ENCODE peak calls at places on chromosomes 5 and 9, in nine cellular contexts. One of them, this sample, is unnamed.

GRCh38 chr5:25850581-25850980 is 1187.8 kb downstream of the CDH9 start:
- DNase-seq in RWPE2: no peak
- DNase-seq in lower leg skin: no peak
- DNase-seq in tibial nerve: no peak
- DNase-seq in OCI-LY7: no peak
- DNase-seq in tibial artery: no peak
- DNase-seq in HCT116: no peak
- DNase-seq in left lung: no peak
- DNase-seq in Peyer's patch: no peak
- DNase-seq in this sample: no peak

GRCh38 chr5:172145870-172146747 is 41.9 kb downstream of the STK10 start:
- DNase-seq in OCI-LY7: no peak
- DNase-seq in tibial nerve: no peak
- DNase-seq in HCT116: no peak
- DNase-seq in RWPE2: peak
- DNase-seq in tibial artery: no peak
- DNase-seq in Peyer's patch: no peak
- DNase-seq in lower leg skin: no peak
- DNase-seq in left lung: peak
- DNase-seq in this sample: no peak

GRCh38 chr9:95143591-95144561 is 173.6 kb downstream of the FANCC start:
- DNase-seq in HCT116: no peak
- DNase-seq in Peyer's patch: peak
- DNase-seq in tibial nerve: peak
- DNase-seq in lower leg skin: peak
- DNase-seq in OCI-LY7: no peak
- DNase-seq in tibial artery: peak
- DNase-seq in left lung: peak
- DNase-seq in RWPE2: no peak
- DNase-seq in this sample: no peak

GRCh38 chr9:2216591-2216990 is 201.4 kb downstream of the SMARCA2 start:
- DNase-seq in tibial nerve: no peak
- DNase-seq in RWPE2: no peak
- DNase-seq in left lung: no peak
- DNase-seq in lower leg skin: no peak
- DNase-seq in OCI-LY7: no peak
- DNase-seq in Peyer's patch: no peak
- DNase-seq in HCT116: no peak
- DNase-seq in tibial artery: no peak
- DNase-seq in this sample: peak

GRCh38 chr9:82456621-82457020 is 468.0 kb downstream of the SPATA31D1 start:
- DNase-seq in left lung: no peak
- DNase-seq in HCT116: no peak
- DNase-seq in tibial artery: no peak
- DNase-seq in lower leg skin: no peak
- DNase-seq in OCI-LY7: no peak
- DNase-seq in RWPE2: no peak
- DNase-seq in tibial nerve: no peak
- DNase-seq in Peyer's patch: no peak
- DNase-seq in this sample: no peak

GRCh38 chr9:22241024-22241423 is 205.6 kb upstream of the DMRTA1 start:
- DNase-seq in tibial nerve: no peak
- DNase-seq in tibial artery: no peak
- DNase-seq in OCI-LY7: no peak
- DNase-seq in lower leg skin: no peak
- DNase-seq in Peyer's patch: no peak
- DNase-seq in HCT116: no peak
- DNase-seq in RWPE2: no peak
- DNase-seq in left lung: no peak
- DNase-seq in this sample: no peak

GRCh38 chr9:69444021-69444420 is 119.0 kb downstream of the ENTREP1 start:
- DNase-seq in Peyer's patch: no peak
- DNase-seq in left lung: no peak
- DNase-seq in OCI-LY7: no peak
- DNase-seq in RWPE2: no peak
- DNase-seq in tibial artery: no peak
- DNase-seq in HCT116: no peak
- DNase-seq in lower leg skin: no peak
- DNase-seq in tibial nerve: no peak
- DNase-seq in this sample: peak

GRCh38 chr9:38090170-38090569 is 21.1 kb upstream of the SHB start:
- DNase-seq in tibial nerve: no peak
- DNase-seq in tibial artery: no peak
- DNase-seq in lower leg skin: no peak
- DNase-seq in OCI-LY7: no peak
- DNase-seq in RWPE2: no peak
- DNase-seq in Peyer's patch: no peak
- DNase-seq in HCT116: no peak
- DNase-seq in left lung: no peak
- DNase-seq in this sample: no peak

GRCh38 chr5:15821506-15821905 is 321.5 kb downstream of the FBXL7 start:
- DNase-seq in RWPE2: no peak
- DNase-seq in OCI-LY7: no peak
- DNase-seq in HCT116: no peak
- DNase-seq in left lung: no peak
- DNase-seq in Peyer's patch: no peak
- DNase-seq in lower leg skin: no peak
- DNase-seq in tibial artery: no peak
- DNase-seq in tibial nerve: no peak
- DNase-seq in this sample: peak

GRCh38 chr9:86846679-86847078 is 100.6 kb downstream of the GAS1 start:
- DNase-seq in tibial nerve: no peak
- DNase-seq in Peyer's patch: no peak
- DNase-seq in HCT116: no peak
- DNase-seq in left lung: no peak
- DNase-seq in lower leg skin: no peak
- DNase-seq in RWPE2: no peak
- DNase-seq in OCI-LY7: no peak
- DNase-seq in tibial artery: no peak
- DNase-seq in this sample: no peak

GRCh38 chr9:127194881-127195713 is 69.5 kb upstream of the GARNL3 start:
- DNase-seq in left lung: no peak
- DNase-seq in OCI-LY7: no peak
- DNase-seq in HCT116: peak
- DNase-seq in tibial artery: no peak
- DNase-seq in RWPE2: no peak
- DNase-seq in tibial nerve: no peak
- DNase-seq in Peyer's patch: no peak
- DNase-seq in lower leg skin: no peak
- DNase-seq in this sample: no peak

DNA sequence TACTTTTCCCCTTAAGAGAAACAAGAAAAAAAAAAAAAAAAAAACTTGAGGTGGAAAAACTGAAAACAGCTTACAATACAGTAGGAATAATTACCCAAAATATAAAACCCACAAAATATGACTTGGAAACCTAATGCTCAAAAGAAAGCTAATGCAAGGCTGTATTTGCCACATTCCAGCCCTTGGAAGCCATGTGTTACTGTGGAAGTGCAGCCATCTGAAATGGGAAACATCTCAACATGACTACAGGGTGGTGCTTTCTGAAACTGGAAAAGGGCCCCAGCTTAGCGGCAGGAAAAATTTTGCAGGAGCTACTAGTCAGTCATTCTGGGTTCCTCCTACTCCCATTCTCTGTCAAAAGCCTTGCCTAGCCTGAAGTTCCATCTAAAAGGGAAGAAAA is 20.4 kb downstream of the CDK5RAP2 start:
- DNase-seq in lower leg skin: no peak
- DNase-seq in tibial artery: no peak
- DNase-seq in OCI-LY7: no peak
- DNase-seq in tibial nerve: no peak
- DNase-seq in left lung: no peak
- DNase-seq in RWPE2: no peak
- DNase-seq in Peyer's patch: no peak
- DNase-seq in HCT116: no peak
- DNase-seq in this sample: no peak
- H3K4me3 ChIP-seq in lower leg skin: no peak
- H3K4me3 ChIP-seq in tibial artery: no peak
- H3K4me3 ChIP-seq in OCI-LY7: no peak
- H3K4me3 ChIP-seq in tibial nerve: no peak
- H3K4me3 ChIP-seq in left lung: no peak
- H3K4me3 ChIP-seq in RWPE2: no peak
- H3K4me3 ChIP-seq in Peyer's patch: no peak
- H3K4me3 ChIP-seq in HCT116: no peak
- H3K4me3 ChIP-seq in this sample: no peak

DNA sequence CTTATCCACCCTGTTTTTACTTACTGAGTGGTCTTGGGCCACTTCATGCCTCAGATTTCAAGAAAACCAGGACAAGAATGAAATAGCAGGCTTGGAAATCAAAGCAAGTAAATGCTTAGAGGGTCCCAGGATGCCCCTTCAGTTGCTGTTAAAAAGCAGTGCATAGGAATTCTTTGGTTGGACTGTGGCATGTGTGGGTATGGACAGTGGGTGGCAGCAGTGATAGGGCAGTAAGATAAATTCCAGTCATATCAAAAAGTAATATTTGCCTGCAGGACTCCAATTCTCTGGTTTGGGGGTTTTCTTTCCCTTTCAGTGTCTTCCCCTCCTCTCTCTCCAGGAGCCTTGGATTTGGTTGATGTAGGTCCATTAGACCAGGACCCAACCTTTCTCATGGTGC is 306.7 kb upstream of the CLINT1 start:
- DNase-seq in lower leg skin: no peak
- DNase-seq in tibial nerve: no peak
- DNase-seq in left lung: no peak
- DNase-seq in Peyer's patch: no peak
- DNase-seq in tibial artery: no peak
- DNase-seq in HCT116: no peak
- DNase-seq in RWPE2: no peak
- DNase-seq in OCI-LY7: peak
- DNase-seq in this sample: no peak
- TF ChIP-seq CTCF in lower leg skin: no peak
- TF ChIP-seq CTCF in tibial nerve: no peak
- TF ChIP-seq CTCF in left lung: no peak
- TF ChIP-seq CTCF in Peyer's patch: no peak
- TF ChIP-seq CTCF in tibial artery: no peak
- TF ChIP-seq CTCF in HCT116: no peak
- TF ChIP-seq CTCF in RWPE2: no peak
- TF ChIP-seq CTCF in OCI-LY7: peak
- TF ChIP-seq CTCF in this sample: no peak

GRCh38 chr9:85208666-85209065 is 533.1 kb downstream of the AGTPBP1 start:
- DNase-seq in OCI-LY7: no peak
- DNase-seq in lower leg skin: no peak
- DNase-seq in HCT116: no peak
- DNase-seq in Peyer's patch: no peak
- DNase-seq in RWPE2: no peak
- DNase-seq in tibial artery: no peak
- DNase-seq in tibial nerve: no peak
- DNase-seq in left lung: no peak
- DNase-seq in this sample: no peak

GRCh38 chr9:85213650-85214607 is 527.8 kb downstream of the AGTPBP1 start:
- DNase-seq in RWPE2: no peak
- DNase-seq in tibial nerve: no peak
- DNase-seq in lower leg skin: no peak
- DNase-seq in HCT116: no peak
- DNase-seq in tibial artery: no peak
- DNase-seq in left lung: no peak
- DNase-seq in Peyer's patch: no peak
- DNase-seq in OCI-LY7: no peak
- DNase-seq in this sample: no peak

GRCh38 chr9:85215416-85215815 is 526.3 kb downstream of the AGTPBP1 start:
- DNase-seq in tibial nerve: no peak
- DNase-seq in OCI-LY7: no peak
- DNase-seq in left lung: no peak
- DNase-seq in Peyer's patch: no peak
- DNase-seq in tibial artery: no peak
- DNase-seq in HCT116: no peak
- DNase-seq in RWPE2: no peak
- DNase-seq in lower leg skin: no peak
- DNase-seq in this sample: no peak

GRCh38 chr9:85212887-85213286 is 528.9 kb downstream of the AGTPBP1 start:
- DNase-seq in HCT116: peak
- DNase-seq in lower leg skin: no peak
- DNase-seq in Peyer's patch: no peak
- DNase-seq in RWPE2: peak
- DNase-seq in left lung: no peak
- DNase-seq in tibial nerve: no peak
- DNase-seq in tibial artery: no peak
- DNase-seq in OCI-LY7: no peak
- DNase-seq in this sample: peak

GRCh38 chr9:85212209-85212608 is 529.5 kb downstream of the AGTPBP1 start:
- DNase-seq in Peyer's patch: no peak
- DNase-seq in tibial artery: no peak
- DNase-seq in lower leg skin: no peak
- DNase-seq in HCT116: peak
- DNase-seq in RWPE2: no peak
- DNase-seq in left lung: no peak
- DNase-seq in tibial nerve: no peak
- DNase-seq in OCI-LY7: no peak
- DNase-seq in this sample: peak
- H3K4me3 ChIP-seq in Peyer's patch: no peak
- H3K4me3 ChIP-seq in tibial artery: no peak
- H3K4me3 ChIP-seq in lower leg skin: no peak
- H3K4me3 ChIP-seq in HCT116: peak
- H3K4me3 ChIP-seq in RWPE2: no peak
- H3K4me3 ChIP-seq in left lung: no peak
- H3K4me3 ChIP-seq in tibial nerve: no peak
- H3K4me3 ChIP-seq in OCI-LY7: no peak
- H3K4me3 ChIP-seq in this sample: no peak

GRCh38 chr5:7824995-7825394 is 25.9 kb downstream of the CFAP90 start:
- DNase-seq in Peyer's patch: no peak
- DNase-seq in lower leg skin: no peak
- DNase-seq in tibial artery: no peak
- DNase-seq in OCI-LY7: no peak
- DNase-seq in left lung: no peak
- DNase-seq in HCT116: no peak
- DNase-seq in RWPE2: no peak
- DNase-seq in tibial nerve: no peak
- DNase-seq in this sample: no peak

GRCh38 chr5:7823601-7824000 is 27.3 kb downstream of the CFAP90 start:
- DNase-seq in HCT116: no peak
- DNase-seq in left lung: no peak
- DNase-seq in OCI-LY7: no peak
- DNase-seq in lower leg skin: no peak
- DNase-seq in tibial artery: no peak
- DNase-seq in RWPE2: no peak
- DNase-seq in tibial nerve: no peak
- DNase-seq in Peyer's patch: no peak
- DNase-seq in this sample: no peak

GRCh38 chr5:7828269-7828668 is 22.7 kb downstream of the CFAP90 start:
- DNase-seq in Peyer's patch: no peak
- DNase-seq in lower leg skin: no peak
- DNase-seq in HCT116: no peak
- DNase-seq in tibial nerve: no peak
- DNase-seq in OCI-LY7: no peak
- DNase-seq in left lung: no peak
- DNase-seq in tibial artery: no peak
- DNase-seq in RWPE2: no peak
- DNase-seq in this sample: no peak

GRCh38 chr5:7825630-7826029 is 25.3 kb downstream of the CFAP90 start:
- DNase-seq in OCI-LY7: no peak
- DNase-seq in lower leg skin: no peak
- DNase-seq in Peyer's patch: no peak
- DNase-seq in HCT116: no peak
- DNase-seq in RWPE2: no peak
- DNase-seq in tibial artery: no peak
- DNase-seq in left lung: no peak
- DNase-seq in tibial nerve: no peak
- DNase-seq in this sample: no peak

DNA sequence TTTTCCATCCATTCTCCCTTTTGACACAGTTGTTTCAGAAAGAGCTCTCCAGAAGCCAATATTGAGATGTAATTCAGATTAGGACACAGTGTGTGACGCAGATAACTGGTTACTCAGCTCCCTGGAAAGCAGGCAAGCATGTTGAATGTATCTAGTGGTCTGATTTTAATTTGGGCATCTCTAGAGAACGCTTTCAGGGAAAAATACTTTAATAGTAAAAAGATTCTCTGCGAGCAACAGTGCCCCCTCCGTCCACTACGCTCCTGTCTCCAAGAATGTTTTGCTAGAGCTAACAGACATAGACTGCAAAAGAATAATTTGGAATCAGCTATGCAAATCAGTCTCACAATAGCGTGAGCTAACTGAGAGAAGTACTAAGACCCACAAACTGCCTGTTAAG is 23.3 kb downstream of the CFAP90 start:
- DNase-seq in Peyer's patch: no peak
- DNase-seq in RWPE2: no peak
- DNase-seq in tibial artery: no peak
- DNase-seq in HCT116: no peak
- DNase-seq in OCI-LY7: no peak
- DNase-seq in tibial nerve: no peak
- DNase-seq in left lung: no peak
- DNase-seq in lower leg skin: no peak
- DNase-seq in this sample: no peak
- TF ChIP-seq CTCF in Peyer's patch: no peak
- TF ChIP-seq CTCF in RWPE2: no peak
- TF ChIP-seq CTCF in tibial artery: no peak
- TF ChIP-seq CTCF in HCT116: no peak
- TF ChIP-seq CTCF in OCI-LY7: peak
- TF ChIP-seq CTCF in tibial nerve: no peak
- TF ChIP-seq CTCF in left lung: no peak
- TF ChIP-seq CTCF in lower leg skin: no peak
- TF ChIP-seq CTCF in this sample: no peak